ENCODE peak calls at places on chromosomes 11 and 22, in six cellular contexts. W is IMR-90, Y is mesenchymal stem cell, J is neuronal stem cell, A is trophoblast cell, F is H9. D is an unnamed sample.

GRCh38 chr11:116641561-116642045 is 131.2 kb downstream of the BUD13 start:
- DNase-seq in W (no peak), Y (no peak), J (peak), A (no peak), F (peak), D (peak)

GRCh38 chr22:49965291-49966040 is 4.9 kb downstream of the PIM3 start:
- DNase-seq in W (no peak), Y (no peak), J (no peak), A (peak), F (peak), D (no peak)

GRCh38 chr11:74984070-74984469 is 4.7 kb upstream of the NEU3 start:
- DNase-seq in W (no peak), Y (no peak), J (no peak), A (no peak), F (no peak), D (no peak)

GRCh38 chr22:21753374-21754111 is 17.9 kb upstream of the YPEL1 start:
- DNase-seq in W (no peak), Y (no peak), J (no peak), A (no peak), F (no peak), D (no peak)

GRCh38 chr11:60193687-60194433 is 11.0 kb upstream of the MS4A6A start:
- DNase-seq in W (peak), Y (peak), J (peak), A (peak), F (peak), D (peak)

GRCh38 chr22:19634576-19634975 is 79.7 kb upstream of the SEPTIN5 start:
- DNase-seq in W (no peak), Y (no peak), J (no peak), A (no peak), F (no peak), D (no peak)

GRCh38 chr11:118135051-118135795 is 17.4 kb downstream of the SCN4B start:
- DNase-seq in W (no peak), Y (no peak), J (no peak), A (no peak), F (no peak), D (no peak)

GRCh38 chr22:45642966-45643365 is 28.7 kb upstream of the ATXN10 start:
- DNase-seq in W (no peak), Y (no peak), J (no peak), A (no peak), F (no peak), D (no peak)

GRCh38 chr11:57763568-57763967 is 2.0 kb downstream of the CTNND1 start:
- DNase-seq in W (peak), Y (peak), J (no peak), A (no peak), F (no peak), D (no peak)

GRCh38 chr11:121292503-121293275 is at the start of gene SC5D:
- DNase-seq in W (peak), Y (peak), J (peak), A (peak), F (peak), D (peak)

GRCh38 chr22:31085493-31085824 is 4.3 kb downstream of the SMTN start:
- DNase-seq in W (no peak), Y (no peak), J (no peak), A (no peak), F (no peak), D (no peak)

GRCh38 chr11:120773501-120774031 is 250.3 kb upstream of the TBCEL start:
- DNase-seq in W (no peak), Y (peak), J (no peak), A (no peak), F (no peak), D (no peak)

GRCh38 chr11:23957309-23957708 is 539.5 kb upstream of the LUZP2 start:
- DNase-seq in W (peak), Y (no peak), J (no peak), A (no peak), F (no peak), D (no peak)

GRCh38 chr11:26844963-26845362 is 123.1 kb upstream of the SLC5A12 start:
- DNase-seq in W (no peak), Y (no peak), J (no peak), A (no peak), F (no peak), D (no peak)

GRCh38 chr22:46622081-46622521 is 1.9 kb downstream of the GRAMD4 start:
- DNase-seq in W (no peak), Y (no peak), J (no peak), A (no peak), F (no peak), D (peak)

GRCh38 chr11:1505480-1505879 is 18.9 kb upstream of the MOB2 start:
- DNase-seq in W (no peak), Y (no peak), J (no peak), A (no peak), F (peak), D (no peak)

GRCh38 chr22:40040927-40041326 is 46.2 kb downstream of the FAM83F start:
- DNase-seq in W (no peak), Y (peak), J (no peak), A (no peak), F (no peak), D (no peak)

GRCh38 chr11:70567680-70568503 is 169.6 kb downstream of the CTTN start:
- DNase-seq in W (peak), Y (peak), J (no peak), A (peak), F (peak), D (no peak)

GRCh38 chr11:131198646-131199285 is 171.6 kb upstream of the NTM start:
- DNase-seq in W (no peak), Y (no peak), J (no peak), A (no peak), F (no peak), D (no peak)

GRCh38 chr22:20632518-20632917 is 125.1 kb downstream of the MED15 start:
- DNase-seq in W (no peak), Y (no peak), J (no peak), A (no peak), F (no peak), D (no peak)

GRCh38 chr11:120215634-120216033 is 4.8 kb downstream of the OAF start:
- DNase-seq in W (peak), Y (peak), J (no peak), A (peak), F (no peak), D (no peak)

GRCh38 chr22:42717197-42717967 is 3.3 kb downstream of the A4GALT start:
- DNase-seq in W (no peak), Y (peak), J (no peak), A (peak), F (peak), D (peak)

GRCh38 chr11:60769273-60769672 is 12.6 kb downstream of the MS4A15 start:
- DNase-seq in W (no peak), Y (no peak), J (no peak), A (peak), F (no peak), D (no peak)

GRCh38 chr11:121446752-121447156 is 5.4 kb upstream of the SORL1 start:
- DNase-seq in W (peak), Y (peak), J (no peak), A (no peak), F (no peak), D (no peak)

GRCh38 chr11:106470230-106470629 is 392.8 kb downstream of the AASDHPPT start:
- DNase-seq in W (no peak), Y (no peak), J (no peak), A (no peak), F (no peak), D (no peak)

GRCh38 chr11:10778217-10778970 is 27.3 kb downstream of the CTR9 start:
- DNase-seq in W (peak), Y (peak), J (no peak), A (peak), F (no peak), D (no peak)

GRCh38 chr11:43930868-43931716 is 11.3 kb upstream of the C11orf96 start:
- DNase-seq in W (peak), Y (peak), J (no peak), A (no peak), F (no peak), D (no peak)

GRCh38 chr22:38754247-38755154 is 1.3 kb downstream of the SUN2 start:
- DNase-seq in W (peak), Y (peak), J (no peak), A (peak), F (peak), D (peak)

GRCh38 chr22:24235315-24235714 is 9.6 kb downstream of the GGT5 start:
- DNase-seq in W (no peak), Y (no peak), J (no peak), A (no peak), F (no peak), D (no peak)
- H4K91ac ChIP-seq in W (no peak), Y (no peak), J (no peak), A (no peak), F (no peak), D (no peak)

GRCh38 chr11:128500488-128500887 is 86.9 kb downstream of the ETS1 start:
- DNase-seq in W (peak), Y (no peak), J (no peak), A (no peak), F (no peak), D (no peak)

GRCh38 chr11:128502736-128503135 is 84.6 kb downstream of the ETS1 start:
- DNase-seq in W (peak), Y (peak), J (no peak), A (peak), F (no peak), D (no peak)

GRCh38 chr11:128501008-128501407 is 86.3 kb downstream of the ETS1 start:
- DNase-seq in W (no peak), Y (no peak), J (no peak), A (no peak), F (no peak), D (no peak)

GRCh38 chr11:128503231-128503991 is 83.9 kb downstream of the ETS1 start:
- DNase-seq in W (peak), Y (peak), J (no peak), A (no peak), F (no peak), D (no peak)

DNA sequence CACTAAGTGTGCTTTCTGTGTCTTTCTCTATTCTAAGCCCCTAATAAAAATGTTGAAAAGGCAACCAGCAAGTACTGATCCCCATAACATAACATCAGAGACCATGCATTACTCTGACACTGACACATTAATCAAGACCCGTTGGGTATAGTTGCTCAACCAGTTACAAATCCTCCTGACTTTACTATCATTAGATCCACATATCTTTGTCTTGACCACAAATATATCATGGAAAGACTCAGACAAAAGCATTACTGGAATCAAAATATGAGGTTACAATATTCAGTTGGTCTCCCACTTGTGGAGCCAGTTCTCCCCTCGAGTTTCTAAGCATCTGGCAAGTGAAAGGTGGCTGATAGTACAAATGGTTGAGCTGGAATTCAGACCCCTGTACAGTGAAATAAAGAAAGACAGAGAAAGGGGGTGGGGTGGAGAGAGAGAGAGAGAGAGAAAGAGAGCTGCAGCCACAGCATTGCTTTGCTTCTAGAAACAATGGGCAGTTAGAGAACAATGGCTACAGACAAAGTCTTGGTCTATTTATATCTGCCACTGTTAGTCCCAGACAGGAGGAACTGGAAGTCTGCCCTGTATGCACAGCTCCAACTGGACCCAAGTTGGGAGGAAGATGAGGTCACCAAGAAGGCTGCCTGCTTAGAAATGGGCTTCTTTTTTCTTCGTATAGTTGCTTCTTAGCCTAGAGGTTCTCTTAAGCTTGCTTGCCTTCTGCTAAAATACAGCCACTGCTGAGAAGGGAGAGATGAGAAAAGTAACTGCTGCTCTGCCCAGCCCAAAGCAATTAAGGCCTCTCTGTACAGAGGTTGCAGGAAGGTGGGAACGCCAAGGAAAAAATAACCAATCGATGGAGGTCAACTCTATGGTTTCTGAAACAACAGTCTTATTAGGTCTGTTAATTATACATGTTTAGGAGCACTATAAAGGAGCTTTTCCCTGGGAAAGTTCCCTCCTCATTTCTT is 85.5 kb downstream of the ETS1 start:
- DNase-seq in W (peak), Y (peak), J (no peak), A (no peak), F (no peak), D (no peak)
- H3K18ac ChIP-seq in W (peak), Y (peak), J (no peak), A (no peak), F (no peak), D (no peak)

GRCh38 chr11:130178441-130178971 is 18.9 kb downstream of the ST14 start:
- DNase-seq in W (peak), Y (no peak), J (no peak), A (no peak), F (no peak), D (no peak)
- H4K91ac ChIP-seq in W (no peak), Y (no peak), J (no peak), A (no peak), F (no peak), D (no peak)

GRCh38 chr11:46050652-46051051 is 70.6 kb downstream of the PHF21A start:
- DNase-seq in W (no peak), Y (no peak), J (no peak), A (no peak), F (no peak), D (no peak)
- H3K18ac ChIP-seq in W (no peak), Y (no peak), J (no peak), A (no peak), F (no peak), D (no peak)

GRCh38 chr11:67652965-67653845 is 2.7 kb upstream of the ACY3 start:
- DNase-seq in W (no peak), Y (no peak), J (no peak), A (no peak), F (no peak), D (no peak)
- H4K91ac ChIP-seq in W (no peak), Y (no peak), J (no peak), A (no peak), F (no peak), D (no peak)

GRCh38 chr11:47948137-47948536 is 32.2 kb upstream of the PTPRJ start:
- DNase-seq in W (no peak), Y (no peak), J (no peak), A (no peak), F (peak), D (no peak)

GRCh38 chr11:47944555-47945128 is 35.7 kb upstream of the PTPRJ start:
- DNase-seq in W (no peak), Y (no peak), J (no peak), A (no peak), F (no peak), D (no peak)

GRCh38 chr11:47941907-47942558 is 38.3 kb upstream of the PTPRJ start:
- DNase-seq in W (no peak), Y (no peak), J (no peak), A (no peak), F (no peak), D (no peak)

GRCh38 chr11:47946682-47947575 is 33.4 kb upstream of the PTPRJ start:
- DNase-seq in W (peak), Y (peak), J (no peak), A (peak), F (peak), D (no peak)

DNA sequence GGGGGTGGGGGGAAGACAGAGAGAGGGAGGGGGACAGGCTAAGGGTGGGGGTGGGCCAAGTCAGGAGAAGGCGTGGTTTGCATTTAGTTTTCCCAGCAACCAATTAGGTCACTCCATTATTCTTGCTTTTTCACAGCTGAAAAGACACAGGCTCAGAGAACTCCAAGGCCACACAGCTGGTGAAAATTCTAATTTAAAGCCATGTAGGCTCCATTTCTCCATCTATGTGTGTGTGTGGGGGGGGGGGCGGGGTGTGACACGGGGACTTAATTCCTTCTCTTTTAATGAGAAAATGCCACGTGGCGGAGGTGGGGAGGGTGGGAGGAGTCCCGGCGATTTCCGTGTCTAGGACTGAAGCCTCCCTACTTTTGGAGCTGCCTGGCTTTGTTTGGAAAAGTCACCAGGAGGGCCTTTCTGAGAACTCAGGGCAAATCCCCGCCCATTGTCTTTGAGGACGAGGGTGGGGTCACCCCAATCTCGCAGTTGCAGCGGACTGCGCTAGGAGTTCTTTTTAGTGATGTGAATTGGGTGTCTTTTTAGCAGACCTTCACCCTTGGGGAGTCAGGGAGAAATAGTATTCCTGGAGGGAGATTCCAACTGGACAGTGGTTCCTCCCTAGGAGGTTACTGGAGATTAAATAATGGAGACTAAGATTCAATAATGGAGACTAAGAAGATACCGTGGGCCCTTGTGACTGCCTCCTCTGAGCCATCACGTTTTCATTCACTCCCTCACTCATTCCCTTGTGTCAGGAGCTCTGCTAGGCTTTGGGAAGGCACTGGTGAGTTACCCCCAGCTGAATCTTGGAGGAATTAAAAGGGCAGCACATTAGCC is 36.4 kb upstream of the PTPRJ start:
- DNase-seq in W (no peak), Y (no peak), J (peak), A (no peak), F (peak), D (peak)
- H3K18ac ChIP-seq in W (peak), Y (peak), J (peak), A (no peak), F (peak), D (no peak)

DNA sequence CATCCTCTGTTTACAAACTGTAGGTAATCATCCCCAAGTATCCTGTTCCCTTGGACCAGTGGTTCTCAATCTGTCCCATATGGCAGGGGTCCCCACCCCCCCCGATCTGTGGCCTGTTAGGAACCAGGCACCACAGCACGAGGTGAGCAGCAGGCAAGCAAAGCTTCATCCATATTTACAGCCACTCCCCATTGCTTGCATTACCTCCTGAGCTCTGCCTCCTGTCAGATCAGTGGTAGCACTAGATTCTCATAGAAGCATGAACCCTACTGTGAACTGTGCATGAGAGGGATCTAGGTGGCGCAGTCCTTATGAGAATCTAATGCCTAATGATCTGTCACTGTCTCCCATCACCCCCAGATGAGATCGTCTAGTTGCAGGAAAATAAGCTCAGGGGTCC is 33.4 kb upstream of the EIF3M start:
- DNase-seq in W (no peak), Y (no peak), J (no peak), A (no peak), F (no peak), D (no peak)
- H4K91ac ChIP-seq in W (no peak), Y (no peak), J (no peak), A (no peak), F (no peak), D (no peak)

GRCh38 chr11:114479331-114479730 is 40.1 kb downstream of the REXO2 start:
- DNase-seq in W (peak), Y (peak), J (no peak), A (no peak), F (no peak), D (no peak)

GRCh38 chr11:114483929-114484328 is 44.7 kb downstream of the REXO2 start:
- DNase-seq in W (no peak), Y (no peak), J (no peak), A (no peak), F (no peak), D (no peak)

GRCh38 chr11:114482114-114482513 is 42.8 kb downstream of the REXO2 start:
- DNase-seq in W (no peak), Y (peak), J (no peak), A (no peak), F (no peak), D (no peak)

GRCh38 chr11:114477946-114478537 is 38.8 kb downstream of the REXO2 start:
- DNase-seq in W (no peak), Y (peak), J (no peak), A (no peak), F (peak), D (no peak)

DNA sequence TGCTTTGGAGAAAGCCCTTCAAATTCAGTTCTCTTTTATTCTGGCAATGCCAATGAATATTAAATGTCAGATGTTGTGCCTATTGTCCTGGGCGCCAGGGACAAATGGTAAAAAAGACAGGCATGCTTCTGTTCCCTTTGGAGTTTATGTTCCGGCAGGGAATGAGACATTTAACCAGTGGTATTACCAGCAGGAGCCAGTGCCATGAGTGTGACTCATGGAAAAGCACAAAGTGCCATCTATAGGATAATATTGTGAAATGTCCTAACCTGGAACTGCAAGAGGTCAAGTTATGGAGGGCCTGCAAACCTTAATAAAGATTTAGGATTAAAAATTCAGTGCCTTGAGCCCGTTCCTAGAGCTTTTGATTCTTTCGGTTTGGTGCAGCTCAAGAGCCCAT is 39.5 kb downstream of the REXO2 start:
- DNase-seq in W (no peak), Y (peak), J (no peak), A (peak), F (peak), D (no peak)
- H3K18ac ChIP-seq in W (no peak), Y (no peak), J (no peak), A (no peak), F (no peak), D (peak)